ENCODE peak calls at places on chromosomes 6 and 20, in four cellular contexts. U, R, P and N are unnamed samples.

GRCh38 chr6:35442693-35443092 is 9.4 kb upstream of the FANCE start:
- DNase-seq in U (no peak), R (no peak), P (no peak), N (no peak)

GRCh38 chr20:48623906-48624265 is 203.9 kb downstream of the PREX1 start:
- DNase-seq in U (no peak), R (no peak), P (no peak), N (no peak)

GRCh38 chr6:14638932-14639875 is 521.6 kb downstream of the CD83 start:
- DNase-seq in U (no peak), R (peak), P (peak), N (no peak)

GRCh38 chr6:43812850-43813584 is 43.0 kb downstream of the VEGFA start:
- DNase-seq in U (no peak), R (no peak), P (no peak), N (no peak)

GRCh38 chr6:34459899-34460593 is 5.8 kb upstream of the PACSIN1 start:
- DNase-seq in U (peak), R (no peak), P (no peak), N (no peak)

GRCh38 chr6:46940433-46941226 is 18.9 kb upstream of the ADGRF5 start:
- DNase-seq in U (no peak), R (no peak), P (no peak), N (no peak)

GRCh38 chr6:143732539-143732938 is 54.8 kb downstream of the PHACTR2 start:
- DNase-seq in U (no peak), R (no peak), P (no peak), N (no peak)

GRCh38 chr20:32982617-32983458 is 21.4 kb downstream of the SUN5 start:
- DNase-seq in U (no peak), R (no peak), P (peak), N (no peak)

GRCh38 chr6:37612475-37612874 is 85.2 kb downstream of the MDGA1 start:
- DNase-seq in U (no peak), R (no peak), P (no peak), N (no peak)

GRCh38 chr6:139743629-139744028 is 369.2 kb upstream of the CITED2 start:
- DNase-seq in U (peak), R (no peak), P (no peak), N (no peak)

GRCh38 chr6:25223421-25224052 is 55.6 kb upstream of the CARMIL1 start:
- DNase-seq in U (peak), R (peak), P (peak), N (peak)

GRCh38 chr20:36217226-36217625 is 19.1 kb upstream of the AAR2 start:
- DNase-seq in U (peak), R (no peak), P (no peak), N (no peak)

GRCh38 chr20:49132995-49133451 is 55.1 kb downstream of the STAU1 start:
- DNase-seq in U (peak), R (peak), P (peak), N (no peak)

GRCh38 chr6:38378801-38379200 is 260.9 kb downstream of the BTBD9 start:
- DNase-seq in U (peak), R (no peak), P (no peak), N (no peak)

GRCh38 chr20:10647471-10647870 is 26.3 kb downstream of the JAG1 start:
- DNase-seq in U (no peak), R (peak), P (no peak), N (no peak)

GRCh38 chr6:119349041-119349340 is 570 bp downstream of the MAN1A1 start:
- DNase-seq in U (no peak), R (no peak), P (no peak), N (no peak)

GRCh38 chr6:37137881-37138568 is 31.9 kb upstream of the PIM1 start:
- DNase-seq in U (peak), R (no peak), P (no peak), N (no peak)

GRCh38 chr20:59018817-59019216 is 412 bp upstream of the TUBB1 start:
- DNase-seq in U (no peak), R (no peak), P (no peak), N (no peak)

GRCh38 chr6:14002176-14002947 is 77.6 kb downstream of the RNF182 start:
- DNase-seq in U (no peak), R (no peak), P (no peak), N (no peak)

GRCh38 chr6:40909811-40910210 is 129.2 kb downstream of the UNC5CL start:
- DNase-seq in U (no peak), R (no peak), P (no peak), N (no peak)

GRCh38 chr20:45833883-45834796 is 541 bp downstream of the SNX21 start:
- DNase-seq in U (peak), R (peak), P (peak), N (peak)

GRCh38 chr6:54074591-54075195 is 36.5 kb upstream of the MLIP start:
- DNase-seq in U (no peak), R (no peak), P (peak), N (no peak)

GRCh38 chr20:24789877-24790276 is 159.2 kb upstream of the CST7 start:
- DNase-seq in U (no peak), R (no peak), P (no peak), N (no peak)

GRCh38 chr6:141482773-141483172 is 650.0 kb upstream of the GJE1 start:
- DNase-seq in U (no peak), R (no peak), P (no peak), N (no peak)

GRCh38 chr20:10412591-10413408 is 21.2 kb downstream of the MKKS start:
- DNase-seq in U (peak), R (no peak), P (no peak), N (no peak)

GRCh38 chr6:15244605-15245360 is 1.1 kb upstream of the JARID2 start:
- DNase-seq in U (peak), R (peak), P (peak), N (peak)

GRCh38 chr6:167643223-167643622 is 183.5 kb upstream of the AFDN start:
- DNase-seq in U (no peak), R (no peak), P (no peak), N (no peak)

GRCh38 chr20:49460916-49461315 is 21.6 kb downstream of the KCNB1 start:
- DNase-seq in U (no peak), R (no peak), P (no peak), N (peak)

GRCh38 chr6:83860347-83860731 is 850 bp downstream of the CYB5R4 start:
- DNase-seq in U (no peak), R (no peak), P (no peak), N (no peak)

GRCh38 chr6:19416811-19417210 is 420.4 kb upstream of the ID4 start:
- DNase-seq in U (no peak), R (no peak), P (no peak), N (no peak)

GRCh38 chr6:15327271-15327670 is 81.4 kb downstream of the JARID2 start:
- DNase-seq in U (peak), R (no peak), P (no peak), N (no peak)

GRCh38 chr6:150567360-150567759 is 32.3 kb upstream of the PLEKHG1 start:
- DNase-seq in U (no peak), R (no peak), P (no peak), N (no peak)

GRCh38 chr20:57309544-57310115 is 20.0 kb upstream of the SPO11 start:
- DNase-seq in U (no peak), R (no peak), P (no peak), N (no peak)
- H3K27ac ChIP-seq in U (no peak), R (no peak), P (no peak), N (no peak)

GRCh38 chr6:33198853-33199436 is 1.5 kb downstream of the RXRB start:
- DNase-seq in U (no peak), R (no peak), P (no peak), N (no peak)

GRCh38 chr6:33201935-33202334 is 1.3 kb downstream of the SLC39A7 start:
- DNase-seq in U (no peak), R (no peak), P (peak), N (no peak)

GRCh38 chr6:33199687-33200233 is 705 bp downstream of the RXRB start:
- DNase-seq in U (peak), R (no peak), P (no peak), N (no peak)

GRCh38 chr6:33198159-33198852 is 2.2 kb downstream of the RXRB start:
- DNase-seq in U (no peak), R (no peak), P (no peak), N (no peak)

DNA sequence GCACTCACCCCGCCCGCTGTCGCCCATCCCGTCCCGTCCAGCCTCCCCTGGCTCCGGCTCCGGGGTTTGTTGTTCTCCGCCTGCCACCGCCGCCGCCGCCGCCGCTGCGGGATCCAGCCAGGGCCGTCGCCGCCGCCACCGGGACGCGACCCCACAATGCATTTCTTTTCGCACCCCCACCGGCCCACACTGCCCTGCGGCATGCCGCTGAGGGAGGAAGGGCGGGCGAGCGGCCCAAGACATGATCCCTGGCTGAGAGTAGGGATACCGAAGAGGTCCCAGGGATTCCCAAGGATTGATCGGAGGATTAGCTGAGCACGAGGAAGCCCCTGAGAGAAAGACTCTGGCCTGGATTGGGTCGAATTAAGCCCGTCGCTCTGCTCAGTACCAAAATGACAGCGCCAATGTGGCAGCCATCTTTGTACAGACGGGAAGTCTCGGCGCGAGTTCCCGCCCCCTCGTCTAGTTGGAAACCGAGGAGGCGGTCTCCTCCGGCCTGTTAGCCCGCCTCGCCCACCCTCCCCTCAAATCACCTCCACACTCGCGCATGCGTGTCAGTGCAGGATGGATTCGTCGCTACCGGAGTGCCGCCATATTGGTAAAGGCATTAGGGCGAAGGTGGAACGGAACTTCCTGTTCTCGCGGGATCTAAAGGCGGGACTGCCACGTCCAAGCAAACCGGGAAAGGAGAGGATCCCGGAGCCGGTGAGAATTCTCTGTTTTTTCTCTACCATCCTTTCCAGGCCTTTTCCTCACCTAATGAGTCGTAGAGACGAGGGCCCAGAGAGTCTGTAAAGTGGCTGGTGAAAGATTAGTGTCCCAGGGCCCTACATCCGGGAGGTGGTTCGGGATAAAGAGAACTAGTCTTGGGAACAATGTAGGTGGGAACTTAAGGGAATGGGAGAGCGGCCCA is at the start of the genes RXRB and SLC39A7:
- DNase-seq in U (peak), R (peak), P (peak), N (peak)
- TF ChIP-seq CTCF in U (no peak), R (no peak), P (no peak), N (no peak)

DNA sequence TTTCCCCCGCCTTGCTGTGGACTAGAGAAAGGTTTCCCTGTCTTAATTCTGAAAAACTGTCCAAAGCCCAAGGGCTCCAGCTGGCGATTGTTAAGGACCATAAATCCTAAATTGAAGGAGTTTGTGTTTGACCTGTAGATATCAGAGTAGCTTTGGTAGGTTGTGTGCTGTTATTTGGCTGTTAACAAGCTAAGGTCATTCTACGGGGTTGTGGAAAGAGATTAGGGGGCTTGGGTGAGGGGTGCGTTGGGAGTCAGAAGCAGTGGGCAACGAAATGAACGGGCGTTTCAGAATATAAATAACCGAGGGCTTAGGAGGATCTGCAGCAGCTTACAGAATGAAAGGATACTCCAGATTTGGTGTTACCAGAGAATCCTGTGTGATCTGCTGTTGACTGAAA is 32.6 kb upstream of the BTN3A2 start:
- DNase-seq in U (no peak), R (no peak), P (no peak), N (no peak)
- H3K4me3 ChIP-seq in U (peak), R (no peak), P (no peak), N (no peak)

GRCh38 chr6:82217014-82217621 is 30.4 kb downstream of the IBTK start:
- DNase-seq in U (no peak), R (no peak), P (no peak), N (no peak)

GRCh38 chr6:82208914-82209313 is 38.6 kb downstream of the IBTK start:
- DNase-seq in U (no peak), R (no peak), P (no peak), N (no peak)

GRCh38 chr6:82216549-82216948 is 31.0 kb downstream of the IBTK start:
- DNase-seq in U (no peak), R (no peak), P (no peak), N (no peak)

GRCh38 chr6:82205793-82206425 is 41.6 kb downstream of the IBTK start:
- DNase-seq in U (no peak), R (no peak), P (peak), N (no peak)

GRCh38 chr6:82211326-82211725 is 36.2 kb downstream of the IBTK start:
- DNase-seq in U (no peak), R (no peak), P (no peak), N (no peak)
- H3K27ac ChIP-seq in U (no peak), R (no peak), P (no peak), N (no peak)

GRCh38 chr6:32462609-32463008 is 22.9 kb downstream of the HLA-DRA start:
- DNase-seq in U (no peak), R (no peak), P (no peak), N (no peak)

GRCh38 chr6:32457054-32457453 is 17.4 kb downstream of the HLA-DRA start:
- DNase-seq in U (no peak), R (no peak), P (no peak), N (no peak)

GRCh38 chr6:32461493-32461892 is 21.8 kb downstream of the HLA-DRA start:
- DNase-seq in U (no peak), R (no peak), P (no peak), N (no peak)

GRCh38 chr6:32459781-32460424 is 20.2 kb downstream of the HLA-DRA start:
- DNase-seq in U (no peak), R (no peak), P (no peak), N (no peak)

GRCh38 chr6:32460528-32460927 is 20.8 kb downstream of the HLA-DRA start:
- DNase-seq in U (no peak), R (no peak), P (no peak), N (no peak)
- TF ChIP-seq CTCF in U (no peak), R (no peak), P (no peak), N (no peak)

DNA sequence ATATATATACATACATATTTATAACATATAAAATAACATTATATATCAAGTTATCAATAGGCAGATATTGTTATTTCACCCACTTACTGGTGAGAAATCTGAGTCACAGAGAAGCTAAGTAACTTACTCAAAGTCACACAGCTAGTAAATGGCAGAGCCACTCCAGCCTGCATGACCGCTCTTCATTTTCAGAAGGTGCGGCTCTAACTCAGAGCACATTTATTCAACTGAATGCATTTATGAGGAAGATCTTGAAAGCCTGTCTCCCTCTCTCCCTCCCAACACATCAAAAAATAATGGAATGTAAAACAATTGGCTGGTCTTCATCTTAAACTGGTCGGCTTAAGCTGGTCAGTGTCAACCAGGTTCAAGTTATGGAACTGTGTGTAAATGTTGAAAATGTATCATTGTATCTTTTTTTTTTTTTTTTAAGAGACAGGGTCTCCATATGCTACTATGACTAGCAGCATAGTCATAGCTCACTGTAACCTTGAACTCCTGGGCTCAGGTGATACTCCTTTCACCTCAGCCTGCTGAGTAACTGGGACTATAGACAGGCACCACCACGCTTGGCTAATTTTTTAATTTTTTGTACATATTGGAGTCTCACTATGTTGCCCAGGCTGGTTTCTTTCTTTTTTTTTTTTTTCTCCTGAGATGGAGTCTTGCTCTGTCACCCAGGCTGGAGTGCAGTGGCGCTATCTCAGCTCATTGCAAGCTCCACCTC is 70.7 kb upstream of the NCOA3 start:
- DNase-seq in U (no peak), R (no peak), P (no peak), N (no peak)
- H3K4me3 ChIP-seq in U (no peak), R (no peak), P (no peak), N (no peak)

GRCh38 chr6:107712523-107713213 is 111.4 kb downstream of the SCML4 start:
- DNase-seq in U (no peak), R (no peak), P (no peak), N (no peak)

GRCh38 chr6:107711953-107712522 is 112.1 kb downstream of the SCML4 start:
- DNase-seq in U (no peak), R (no peak), P (no peak), N (no peak)

GRCh38 chr6:107714104-107714503 is 110.0 kb downstream of the SCML4 start:
- DNase-seq in U (no peak), R (no peak), P (no peak), N (no peak)

GRCh38 chr6:107711412-107711811 is 112.7 kb downstream of the SCML4 start:
- DNase-seq in U (no peak), R (no peak), P (no peak), N (no peak)

DNA sequence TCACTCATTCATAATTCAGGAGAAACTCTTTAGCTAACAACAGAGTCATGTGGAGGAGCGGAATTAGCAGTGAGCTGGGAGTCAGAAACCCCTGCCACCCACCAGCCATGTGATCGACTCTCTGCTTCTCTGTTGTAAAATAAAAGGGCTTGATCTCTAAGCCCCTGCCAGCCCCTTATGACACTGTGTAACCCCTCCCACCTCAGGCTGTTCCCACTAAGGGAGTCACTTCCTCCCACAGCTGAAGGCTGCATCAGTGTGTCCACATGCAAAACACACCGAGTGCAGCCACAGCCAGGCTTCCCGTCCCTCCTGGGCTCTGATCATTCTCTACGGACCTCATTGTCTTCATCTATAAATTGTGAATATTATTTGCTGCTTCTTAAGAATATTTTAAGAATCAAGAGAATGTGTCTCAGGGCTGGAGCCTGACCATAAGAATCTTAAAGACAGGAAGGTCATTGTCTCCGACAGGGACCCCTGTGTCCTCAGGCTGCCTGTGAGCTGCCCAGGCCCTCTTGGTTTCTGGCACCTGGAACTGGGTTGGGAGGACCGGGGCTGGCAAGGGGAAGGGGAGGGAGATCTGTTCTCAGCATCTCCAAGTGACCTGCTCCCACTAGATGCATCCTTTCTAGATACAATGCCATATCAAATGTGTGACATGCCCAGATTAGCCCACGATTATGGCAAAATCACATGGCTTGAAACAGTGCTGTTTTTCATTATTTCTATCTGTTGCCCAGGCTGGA is 110.7 kb downstream of the SCML4 start:
- DNase-seq in U (no peak), R (no peak), P (no peak), N (no peak)
- H3K27ac ChIP-seq in U (no peak), R (peak), P (no peak), N (no peak)

GRCh38 chr6:33201147-33201545 is 479 bp downstream of the SLC39A7 start:
- DNase-seq in U (no peak), R (no peak), P (no peak), N (no peak)
- TF ChIP-seq CTCF in U (no peak), R (no peak), P (no peak), N (no peak)

DNA sequence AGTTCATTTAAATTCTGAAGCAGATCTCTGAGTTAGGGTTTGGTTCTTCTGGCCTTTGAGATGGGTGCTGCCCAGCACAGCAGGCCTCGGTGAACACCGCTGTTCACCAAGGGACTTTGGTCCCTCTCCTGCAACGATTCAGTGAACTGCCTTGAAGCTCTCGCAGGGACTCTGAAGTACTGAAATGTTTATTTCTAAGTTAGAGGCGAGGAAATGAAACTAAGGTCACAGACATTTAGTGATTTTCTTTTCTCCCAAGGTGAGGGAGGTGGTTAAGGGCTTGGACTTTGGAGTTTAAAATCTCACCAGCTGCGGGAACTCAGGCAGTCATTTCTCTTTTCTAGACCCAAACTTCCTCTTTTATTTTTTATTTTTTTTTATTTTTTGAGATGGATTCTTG is 26.2 kb downstream of the E2F3 start:
- DNase-seq in U (no peak), R (no peak), P (no peak), N (no peak)
- H3K4me3 ChIP-seq in U (no peak), R (no peak), P (no peak), N (no peak)